ENCODE peak calls at places on chromosomes 3 and 15, in five cellular contexts. I is tibial nerve; A is activated naive CD8-positive, alpha-beta T cell treated with anti-CD3 and anti-CD28 coated beads, Interleukin-2, amount 50 U/mL, for 24 hours; P is HFFc6; J is cardiac fibroblast. L is an unnamed sample.

GRCh38 chr3:27034255-27034654 is 334.9 kb downstream of the NEK10 start:
- DNase-seq in I (no peak), A (no peak), P (no peak), J (no peak), L (no peak)

GRCh38 chr3:23495507-23495906 is 292.4 kb downstream of the UBE2E2 start:
- DNase-seq in I (no peak), A (no peak), P (peak), J (peak), L (no peak)

GRCh38 chr15:35697549-35698299 is 151.8 kb upstream of the DPH6 start:
- DNase-seq in I (no peak), A (no peak), P (peak), J (peak), L (peak)

GRCh38 chr3:171115667-171116066 is 89.1 kb upstream of the SLC2A2 start:
- DNase-seq in I (no peak), A (no peak), P (no peak), J (no peak), L (no peak)

GRCh38 chr3:187742351-187743171 is 2.7 kb downstream of the BCL6 start:
- DNase-seq in I (no peak), A (no peak), P (peak), J (peak), L (no peak)

GRCh38 chr3:128484404-128485282 is 8.4 kb downstream of the GATA2 start:
- DNase-seq in I (no peak), A (no peak), P (no peak), J (no peak), L (no peak)

GRCh38 chr3:72891053-72891855 is 3.4 kb downstream of the GXYLT2 start:
- DNase-seq in I (no peak), A (no peak), P (peak), J (peak), L (peak)

GRCh38 chr15:74724570-74725240 is 623 bp downstream of the CYP1A1 start:
- DNase-seq in I (no peak), A (no peak), P (no peak), J (no peak), L (no peak)